ENCODE peak calls at places on chromosome 18, in eight cellular contexts. Y is DMS153; I is AG08395; E is left lobe of liver; J is stimulated activated CD4-positive, alpha-beta T cell treated with anti-CD3 and anti-CD28 coated beads, Interleukin-2, amount 100 ng/mL, for 24 hours; O is stimulated activated CD8-positive, alpha-beta memory T cell treated with anti-CD3 and anti-CD28 coated beads, Interleukin-15, amount 100 ng/mL, for 1 hour; G is astrocyte of the spinal cord; H is fibroblast of lung. A is an unnamed sample.

GRCh38 chr18:12377556-12378553 is 828 bp upstream of the AFG3L2 start:
- DNase-seq in Y (no peak), I (no peak), E (no peak), J (no peak), O (no peak), G (no peak), H (peak), A (no peak)

GRCh38 chr18:33579147-33579867 is 1.3 kb downstream of the ASXL3 start:
- DNase-seq in Y (no peak), I (no peak), E (no peak), J (no peak), O (no peak), G (no peak), H (peak), A (peak)

GRCh38 chr18:51235011-51235789 is 37.7 kb upstream of the MEX3C start:
- DNase-seq in Y (no peak), I (no peak), E (no peak), J (peak), O (no peak), G (peak), H (peak), A (no peak)

GRCh38 chr18:10100236-10100635 is 186.4 kb downstream of the VAPA start:
- DNase-seq in Y (no peak), I (no peak), E (no peak), J (no peak), O (no peak), G (no peak), H (no peak), A (no peak)

GRCh38 chr18:28905509-28905908 is 728.6 kb upstream of the CDH2 start:
- DNase-seq in Y (no peak), I (peak), E (no peak), J (no peak), O (no peak), G (peak), H (peak), A (no peak)

GRCh38 chr18:6414723-6415362 is at the start of gene L3MBTL4:
- DNase-seq in Y (no peak), I (no peak), E (peak), J (no peak), O (no peak), G (peak), H (no peak), A (peak)

GRCh38 chr18:23250893-23251656 is 115.8 kb downstream of the CABLES1 start:
- DNase-seq in Y (no peak), I (no peak), E (no peak), J (no peak), O (no peak), G (no peak), H (no peak), A (no peak)

GRCh38 chr18:23428821-23429220 is 24.3 kb upstream of the RIOK3 start:
- DNase-seq in Y (no peak), I (no peak), E (no peak), J (no peak), O (no peak), G (no peak), H (no peak), A (no peak)

GRCh38 chr18:26656401-26656943 is 108.1 kb upstream of the KCTD1 start:
- DNase-seq in Y (no peak), I (no peak), E (no peak), J (no peak), O (no peak), G (no peak), H (no peak), A (no peak)

GRCh38 chr18:11728247-11728646 is 39.2 kb downstream of the GNAL start:
- DNase-seq in Y (no peak), I (no peak), E (no peak), J (no peak), O (no peak), G (peak), H (peak), A (no peak)

GRCh38 chr18:66562279-66562678 is 41.6 kb downstream of the CDH19 start:
- DNase-seq in Y (no peak), I (no peak), E (no peak), J (no peak), O (no peak), G (no peak), H (no peak), A (no peak)

GRCh38 chr18:906416-907170 is 1.9 kb downstream of the ADCYAP1 start:
- DNase-seq in Y (peak), I (no peak), E (no peak), J (no peak), O (no peak), G (no peak), H (no peak), A (no peak)

GRCh38 chr18:7737483-7737882 is 170.4 kb downstream of the PTPRM start:
- DNase-seq in Y (no peak), I (no peak), E (no peak), J (no peak), O (no peak), G (no peak), H (peak), A (no peak)

GRCh38 chr18:47285456-47285855 is 34.0 kb upstream of the SKOR2 start:
- DNase-seq in Y (no peak), I (no peak), E (no peak), J (no peak), O (no peak), G (no peak), H (no peak), A (no peak)

GRCh38 chr18:47397671-47398319 is 146.3 kb upstream of the SKOR2 start:
- DNase-seq in Y (no peak), I (no peak), E (no peak), J (no peak), O (no peak), G (no peak), H (no peak), A (peak)